ENCODE peak calls at places on chromosomes 13 and 19, in six cellular contexts. R is kidney tubule cell; K is stimulated activated CD8-positive, alpha-beta memory T cell treated with anti-CD3 and anti-CD28 coated beads, Interleukin-2, amount 100 ng/mL, for 48 hours; D is naive B cell; A is left ventricle myocardium superior; T is upper lobe of right lung. Y is an unnamed sample.

GRCh38 chr13:26502826-26503225 is 54.7 kb upstream of the WASF3 start:
- DNase-seq in T (no peak), A (no peak), D (no peak), K (no peak), R (no peak), Y (peak; percentile 10)

GRCh38 chr13:97387487-97388353 is 46.2 kb upstream of the RAP2A start:
- DNase-seq in T (no peak), A (no peak), D (no peak), K (no peak), R (no peak), Y (no peak)

GRCh38 chr19:51140441-51140840 is 1.7 kb upstream of the SIGLEC7 start:
- DNase-seq in T (no peak), D (no peak), A (no peak), R (no peak), K (no peak), Y (no peak)

GRCh38 chr19:872266-872951 is 12.9 kb downstream of the CFD start:
- DNase-seq in A (peak; percentile 81), R (no peak), K (peak; percentile 66), D (no peak), T (peak; percentile 87), Y (peak; percentile 45)

GRCh38 chr19:44943801-44944249 is 1.8 kb downstream of the APOC4 start:
- DNase-seq in D (peak; percentile 37), T (peak; percentile 91), A (peak; percentile 57), K (no peak), R (no peak), Y (no peak)

GRCh38 chr19:17513801-17514200 is 2.4 kb downstream of the PGLS start:
- DNase-seq in K (no peak), D (no peak), A (no peak), T (no peak), R (no peak), Y (no peak)

GRCh38 chr13:70034280-70034679 is 73.3 kb upstream of the ATXN8OS start:
- DNase-seq in D (no peak), R (peak; percentile 2), A (no peak), K (no peak), T (no peak), Y (no peak)

GRCh38 chr19:38250821-38251563 is 5.2 kb downstream of the PPP1R14A start:
- DNase-seq in A (peak; percentile 84), K (no peak), D (no peak), T (peak; percentile 73), R (no peak), Y (no peak)

GRCh38 chr19:28686741-28687140 is 526.2 kb downstream of the UQCRFS1 start:
- DNase-seq in A (no peak), T (no peak), D (no peak), K (no peak), R (no peak), Y (no peak)

GRCh38 chr13:66673401-66673800 is 556.7 kb downstream of the PCDH9 start:
- DNase-seq in R (peak; percentile 51), K (no peak), T (no peak), A (no peak), D (no peak), Y (no peak)

GRCh38 chr13:48160879-48161278 is 66.0 kb upstream of the MED4 start:
- DNase-seq in A (peak; percentile 38), T (no peak), R (peak; percentile 90), D (no peak), K (no peak), Y (peak; percentile 44)

GRCh38 chr19:57269515-57270250 is 10.6 kb upstream of the ZNF460 start:
- DNase-seq in T (no peak), D (no peak), R (peak; percentile 89), A (no peak), K (no peak), Y (peak; percentile 95)